ENCODE peak calls at places on chromosomes 13 and 19, in five cellular contexts. J is H9, C is heart left ventricle, I is WTC11, T is mucosa of descending colon. L is an unnamed sample.

GRCh38 chr19:43774103-43774939 is 6.5 kb downstream of the KCNN4 start:
- DNase-seq in J (peak; percentile 87), C (peak; percentile 72), I (peak; percentile 92), T (peak; percentile 77), L (peak; percentile 83)

GRCh38 chr13:91540157-91540736 is 141.8 kb downstream of the GPC5 start:
- DNase-seq in J (no peak), C (no peak), I (no peak), T (no peak), L (no peak)

GRCh38 chr19:10961073-10961762 is 388 bp downstream of the SMARCA4 start:
- DNase-seq in J (peak; percentile 57), C (peak; percentile 33), I (peak; percentile 56), T (no peak), L (no peak)

GRCh38 chr13:108037348-108037747 is 178.0 kb downstream of the LIG4 start:
- DNase-seq in J (no peak), C (no peak), I (no peak), T (no peak), L (no peak)

GRCh38 chr19:4524808-4525562 is 6.7 kb upstream of the PLIN4 start:
- DNase-seq in J (peak; percentile 77), C (peak; percentile 60), I (peak; percentile 87), T (peak; percentile 72), L (peak; percentile 90)

GRCh38 chr13:21005193-21005592 is 56.2 kb downstream of the LATS2 start:
- DNase-seq in J (no peak), C (no peak), I (no peak), T (no peak), L (no peak)

GRCh38 chr13:52599853-52600603 is 42.2 kb upstream of the HNRNPA1L2 start:
- DNase-seq in J (peak; percentile 67), C (no peak), I (peak; percentile 69), T (no peak), L (peak; percentile 77)

GRCh38 chr13:75795274-75795673 is 159.1 kb downstream of the LMO7 start:
- DNase-seq in J (no peak), C (no peak), I (no peak), T (no peak), L (no peak)

GRCh38 chr13:108834193-108834592 is 204.8 kb downstream of the MYO16 start:
- DNase-seq in J (no peak), C (no peak), I (no peak), T (no peak), L (no peak)

GRCh38 chr13:46778095-46778494 is 18.9 kb downstream of the ESD start:
- DNase-seq in J (no peak), C (no peak), I (no peak), T (no peak), L (no peak)

GRCh38 chr19:4035582-4035981 is 28.0 kb downstream of the PIAS4 start:
- DNase-seq in J (no peak), C (no peak), I (no peak), T (no peak), L (no peak)

GRCh38 chr13:114319441-114319871 is 5.2 kb downstream of the CHAMP1 start:
- DNase-seq in J (no peak), C (no peak), I (no peak), T (no peak), L (no peak)

GRCh38 chr13:73722120-73722519 is 412.1 kb downstream of the KLF12 start:
- DNase-seq in J (no peak), C (no peak), I (no peak), T (no peak), L (no peak)

GRCh38 chr19:10718205-10719196 is 622 bp downstream of the DNM2 start:
- DNase-seq in J (no peak), C (peak; percentile 57), I (peak; percentile 38), T (peak; percentile 72), L (peak; percentile 93)

GRCh38 chr13:59588717-59589067 is 575.0 kb downstream of the DIAPH3 start:
- DNase-seq in J (no peak), C (no peak), I (no peak), T (no peak), L (no peak)

GRCh38 chr13:52447815-52448552 is 2.5 kb downstream of the VPS36 start:
- DNase-seq in J (no peak), C (no peak), I (no peak), T (no peak), L (no peak)

GRCh38 chr13:37657134-37657533 is 58.6 kb upstream of the POSTN start:
- DNase-seq in J (no peak), C (no peak), I (no peak), T (no peak), L (no peak)

GRCh38 chr19:408441-409005 is 424 bp downstream of the C2CD4C start:
- DNase-seq in J (peak; percentile 33), C (no peak), I (no peak), T (no peak), L (peak; percentile 62)

GRCh38 chr19:43777163-43777700 is 3.5 kb downstream of the KCNN4 start:
- DNase-seq in J (no peak), C (no peak), I (no peak), T (no peak), L (peak; percentile 84)

GRCh38 chr13:40644838-40645620 is 21.4 kb downstream of the FOXO1 start:
- DNase-seq in J (no peak), C (no peak), I (no peak), T (no peak), L (no peak)

GRCh38 chr13:91809161-91809560 is 410.7 kb downstream of the GPC5 start:
- DNase-seq in J (no peak), C (no peak), I (no peak), T (no peak), L (no peak)

GRCh38 chr19:7874857-7875393 is 735 bp upstream of the PRR36 start:
- DNase-seq in J (no peak), C (no peak), I (peak; percentile 35), T (no peak), L (no peak)

GRCh38 chr19:1354496-1355257 is 29.0 kb upstream of the NDUFS7 start:
- DNase-seq in J (peak; percentile 91), C (peak; percentile 91), I (peak; percentile 90), T (peak; percentile 96), L (peak; percentile 96)

GRCh38 chr13:20869540-20869939 is 33.0 kb downstream of the XPO4 start:
- DNase-seq in J (no peak), C (no peak), I (no peak), T (no peak), L (no peak)

GRCh38 chr19:17522988-17523872 is 11.8 kb downstream of the PGLS start:
- DNase-seq in J (no peak), C (peak; percentile 56), I (no peak), T (peak; percentile 58), L (peak; percentile 97)

GRCh38 chr13:75308222-75308621 is 173.7 kb downstream of the TBC1D4 start:
- DNase-seq in J (no peak), C (no peak), I (no peak), T (no peak), L (no peak)

GRCh38 chr13:33911521-33911920 is 93.6 kb downstream of the RFC3 start:
- DNase-seq in J (no peak), C (no peak), I (no peak), T (no peak), L (no peak)

GRCh38 chr19:50639121-50640112 is at the start of gene SYT3:
- DNase-seq in J (peak; percentile 78), C (no peak), I (peak; percentile 83), T (peak; percentile 33), L (peak; percentile 79)

GRCh38 chr19:7373862-7374261 is 25.1 kb downstream of the ARHGEF18 start:
- DNase-seq in J (peak; percentile 54), C (no peak), I (no peak), T (no peak), L (no peak)

GRCh38 chr19:594265-594870 is 4.7 kb downstream of the HCN2 start:
- DNase-seq in J (no peak), C (no peak), I (no peak), T (no peak), L (no peak)

GRCh38 chr13:25857830-25858229 is 194.0 kb downstream of the SHISA2 start:
- DNase-seq in J (no peak), C (no peak), I (no peak), T (no peak), L (no peak)

GRCh38 chr19:6199240-6199983 is 63.9 kb downstream of the ACSBG2 start:
- DNase-seq in J (peak; percentile 98), C (peak; percentile 99), I (peak; percentile 98), T (peak; percentile 99), L (peak; percentile 99)
- TF ChIP-seq CTCF in J (peak; percentile 30), C (peak; percentile 39), I (no peak), T (no peak), L (peak; percentile 84)

DNA sequence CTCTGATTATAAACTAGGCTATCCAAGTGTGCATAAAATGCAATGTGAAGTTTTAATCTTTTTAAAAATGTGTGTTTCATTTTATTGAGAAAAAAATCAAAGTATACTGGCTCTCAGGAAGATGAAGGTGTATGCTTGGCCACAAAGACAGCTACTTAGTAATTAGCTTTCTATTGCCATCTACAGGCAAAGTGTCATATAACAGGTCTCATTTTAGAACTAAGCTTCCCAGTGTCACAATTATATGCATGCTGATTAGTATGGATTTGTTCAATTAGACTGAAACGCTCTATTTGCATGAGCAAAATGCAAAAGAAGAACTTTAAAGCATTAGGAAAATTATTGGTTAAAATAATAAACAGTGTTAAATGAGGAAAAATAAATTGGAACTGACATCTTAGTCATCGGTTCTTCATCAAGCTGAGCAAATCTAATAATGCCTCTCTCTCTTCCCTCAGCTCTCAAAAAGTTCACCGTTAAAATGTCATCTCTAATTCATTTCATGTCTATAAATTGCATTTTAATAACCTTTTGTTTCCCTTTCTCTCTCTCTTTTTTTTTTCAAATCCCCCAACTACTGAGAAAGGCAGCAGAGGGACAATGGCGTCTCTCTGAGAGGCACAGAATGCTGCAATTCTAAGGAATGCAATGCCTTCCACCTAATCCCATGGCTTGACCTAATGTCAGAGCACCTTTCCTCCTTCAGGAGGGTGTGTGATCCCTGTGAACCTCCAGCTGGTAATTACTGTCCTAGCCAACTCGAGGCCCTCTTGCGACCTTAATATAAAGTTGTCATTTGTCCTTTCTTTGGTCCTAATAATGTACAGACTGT is 313.1 kb upstream of the MAB21L1 start:
- DNase-seq in J (no peak), C (no peak), I (no peak), T (no peak), L (no peak)
- TF ChIP-seq CTCF in J (peak; percentile 72), C (peak; percentile 17), I (no peak), T (no peak), L (no peak)

DNA sequence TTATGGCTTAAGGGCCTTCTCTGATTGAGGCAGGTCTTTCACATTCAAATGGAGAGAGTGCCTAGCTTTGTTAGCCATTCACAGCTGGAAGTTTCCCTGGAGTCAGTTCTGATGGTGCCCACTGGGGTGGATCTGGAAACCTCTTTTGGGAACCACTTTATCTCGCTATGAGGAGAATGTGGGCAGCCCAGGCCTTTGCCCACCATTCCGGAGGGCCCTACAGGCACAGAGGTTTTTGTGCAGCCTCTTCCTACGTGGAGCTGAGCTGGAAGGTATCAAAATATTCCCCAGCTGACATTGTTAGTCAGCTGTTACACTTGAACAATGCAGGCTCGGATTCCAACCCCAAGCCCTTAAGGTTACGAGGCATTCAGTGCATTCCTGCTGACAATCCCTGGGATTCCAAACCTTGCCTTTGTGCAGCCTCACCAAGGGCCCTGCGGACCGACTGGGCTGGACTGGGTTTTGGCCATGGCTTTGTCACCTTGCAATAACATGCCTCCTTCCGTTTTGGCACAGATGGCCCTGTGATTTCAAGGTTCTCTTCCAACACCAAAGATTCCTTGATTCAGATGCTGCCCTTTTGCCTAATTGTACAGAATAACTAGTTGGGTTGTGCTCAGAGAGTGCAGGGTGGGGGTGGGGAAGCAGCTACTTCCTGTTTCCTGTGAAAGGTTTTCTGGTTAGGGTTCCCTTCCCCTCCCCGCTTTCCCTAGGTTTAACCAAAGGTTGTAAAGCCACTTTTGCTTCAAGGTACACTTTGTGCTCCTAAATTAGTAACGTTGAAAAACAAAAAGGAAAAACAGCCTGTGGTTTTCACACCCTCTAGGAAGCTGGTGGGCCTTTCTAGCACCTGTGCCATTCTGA is 27.1 kb downstream of the SAE1 start:
- DNase-seq in J (peak; percentile 85), C (peak; percentile 73), I (peak; percentile 72), T (peak; percentile 59), L (peak; percentile 80)
- TF ChIP-seq CTCF in J (peak; percentile 48), C (no peak), I (no peak), T (no peak), L (no peak)

GRCh38 chr13:97407540-97407939 is 26.4 kb upstream of the RAP2A start:
- DNase-seq in J (no peak), C (no peak), I (no peak), T (no peak), L (no peak)
- TF ChIP-seq CTCF in J (no peak), C (no peak), I (no peak), T (no peak), L (no peak)